ENCODE peak calls at places on chromosomes 1 and 21, in nine cellular contexts. E is foreskin fibroblast; I is fibroblast of the aortic adventitia; X is NB4; F is dorsolateral prefrontal cortex; B is GM06990; J is colonic mucosa; O is CD8-positive, alpha-beta T cell; C is kidney epithelial cell. W is an unnamed sample.

GRCh38 chr1:41390171-41390570 is 28.9 kb downstream of the FOXO6 start:
- DNase-seq in J (no peak), E (no peak), B (no peak), C (no peak), F (no peak), I (no peak), O (no peak), X (no peak), W (no peak)

GRCh38 chr1:106494646-106495045 is 561.8 kb upstream of the PRMT6 start:
- DNase-seq in X (no peak), J (no peak), E (no peak), B (no peak), C (no peak), O (no peak), I (no peak), F (no peak), W (no peak)

GRCh38 chr1:92858564-92859399 is 26.9 kb downstream of the RPL5 start:
- DNase-seq in F (no peak), X (peak; percentile 80), B (peak; percentile 48), E (peak; percentile 86), I (peak; percentile 91), J (peak; percentile 82), O (peak; percentile 43), C (peak; percentile 44), W (peak; percentile 74)

GRCh38 chr1:12163210-12163609 is 3.6 kb upstream of the TNFRSF1B start:
- DNase-seq in I (no peak), F (no peak), C (no peak), J (no peak), O (no peak), E (no peak), B (peak; percentile 46), X (no peak), W (no peak)

GRCh38 chr1:220454155-220454777 is 73.7 kb upstream of the MARK1 start:
- DNase-seq in F (no peak), I (no peak), E (no peak), C (no peak), B (no peak), J (no peak), X (no peak), O (no peak), W (no peak)

GRCh38 chr1:19639999-19640362 is 4.1 kb upstream of the NBL1 start:
- DNase-seq in J (peak; percentile 71), C (no peak), X (no peak), O (no peak), E (peak; percentile 73), B (no peak), I (no peak), F (no peak), W (no peak)

GRCh38 chr1:77832889-77833288 is 53.4 kb downstream of the MIGA1 start:
- DNase-seq in E (peak; percentile 93), F (no peak), I (peak; percentile 99), J (no peak), B (no peak), C (peak; percentile 59), O (no peak), X (no peak), W (peak; percentile 88)

GRCh38 chr1:18739956-18740355 is 109.3 kb downstream of the PAX7 start:
- DNase-seq in O (no peak), E (no peak), I (no peak), X (no peak), F (no peak), J (no peak), B (no peak), C (no peak), W (no peak)

GRCh38 chr1:109636201-109636952 is 16.7 kb downstream of the AMPD2 start:
- DNase-seq in F (no peak), X (peak; percentile 45), C (no peak), B (no peak), I (peak; percentile 75), J (no peak), O (no peak), E (peak; percentile 80), W (no peak)

GRCh38 chr1:41545996-41546938 is 61.8 kb upstream of the EDN2 start:
- DNase-seq in C (no peak), O (no peak), E (peak; percentile 52), J (no peak), F (no peak), B (no peak), I (peak; percentile 88), X (no peak), W (no peak)

GRCh38 chr1:207241164-207241934 is 80.1 kb upstream of the CD55 start:
- DNase-seq in O (no peak), F (no peak), X (no peak), I (peak; percentile 47), C (no peak), E (no peak), B (no peak), J (no peak), W (no peak)

GRCh38 chr1:7915826-7916225 is 24.8 kb downstream of the TNFRSF9 start:
- DNase-seq in C (no peak), J (no peak), F (no peak), B (no peak), O (peak; percentile 45), E (no peak), X (no peak), I (no peak), W (no peak)

GRCh38 chr1:230926182-230926581 is 52.5 kb downstream of the TTC13 start:
- DNase-seq in X (no peak), F (no peak), B (no peak), C (no peak), I (no peak), E (no peak), J (no peak), O (no peak), W (no peak)

GRCh38 chr1:222786107-222786506 is 28.7 kb upstream of the DISP1 start:
- DNase-seq in C (no peak), B (no peak), E (peak; percentile 51), F (no peak), I (peak; percentile 83), J (no peak), X (no peak), O (no peak), W (no peak)

GRCh38 chr1:981955-982558 is at the start of gene PERM1:
- DNase-seq in I (no peak), C (no peak), X (no peak), O (no peak), B (no peak), E (no peak), J (no peak), F (no peak), W (no peak)

GRCh38 chr21:42161401-42161956 is 57.5 kb upstream of the ABCG1 start:
- DNase-seq in X (peak; percentile 10), E (no peak), O (no peak), I (no peak), B (no peak), J (no peak), C (no peak), F (peak; percentile 32), W (no peak)

GRCh38 chr1:161420763-161421455 is 53.2 kb upstream of the CFAP126 start:
- DNase-seq in F (no peak), B (no peak), X (no peak), J (no peak), O (no peak), I (no peak), E (no peak), C (no peak), W (no peak)

DNA sequence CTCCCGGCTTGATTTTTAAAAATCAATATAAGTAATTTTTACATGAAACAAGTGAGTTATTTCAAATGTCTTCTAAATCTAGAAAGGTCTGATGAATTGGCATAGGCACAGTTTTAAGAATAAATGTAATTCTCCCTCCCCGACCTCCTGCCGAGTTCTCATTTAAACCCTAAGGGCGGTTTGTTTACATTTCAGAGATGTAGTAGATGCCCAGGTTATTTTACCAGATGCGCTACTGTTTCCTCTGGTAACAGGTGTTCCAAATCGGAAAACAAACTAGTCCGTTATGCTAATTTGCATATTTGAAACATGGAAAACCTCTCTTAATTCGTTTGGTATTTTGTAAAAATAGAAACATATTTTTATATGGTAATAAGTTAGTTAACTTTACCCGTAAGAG is 53.8 kb upstream of the CFAP126 start:
- DNase-seq in J (no peak), C (no peak), E (no peak), F (no peak), O (no peak), I (no peak), X (no peak), B (no peak), W (no peak)
- H3K4me3 ChIP-seq in J (no peak overlapping the region), C (no peak overlapping the region), E (no peak overlapping the region), F (peak overlapping the region; percentile 24), O (no peak overlapping the region), I (no peak overlapping the region), X (no peak overlapping the region), B (no peak overlapping the region), W (no peak overlapping the region)

GRCh38 chr1:102186541-102186940 is 189.8 kb upstream of the OLFM3 start:
- DNase-seq in C (no peak), I (no peak), O (no peak), J (no peak), E (no peak), B (no peak), X (no peak), F (no peak), W (no peak)

GRCh38 chr1:102190429-102190828 is 193.7 kb upstream of the OLFM3 start:
- DNase-seq in C (no peak), B (no peak), I (no peak), F (no peak), X (no peak), O (no peak), J (no peak), E (no peak), W (no peak)

DNA sequence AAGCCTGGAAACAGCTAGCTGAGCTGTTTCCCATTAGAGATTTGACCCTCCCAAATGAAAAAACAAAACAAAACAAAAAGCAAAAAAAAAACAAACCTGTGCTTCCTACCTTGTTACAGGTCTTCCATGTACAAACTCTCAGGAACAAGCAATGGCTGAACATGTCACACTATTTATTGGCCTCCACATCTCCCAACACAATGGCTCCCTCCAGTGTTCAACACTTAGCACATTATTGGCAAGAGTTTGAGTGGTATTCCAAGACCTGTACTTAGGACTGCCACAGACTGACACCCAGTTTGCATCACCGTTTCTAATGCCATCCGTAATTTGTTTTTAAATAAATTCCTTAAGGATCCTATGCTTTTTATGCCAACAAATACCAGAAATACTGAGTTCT is 195.0 kb upstream of the OLFM3 start:
- DNase-seq in O (no peak), B (no peak), C (peak; percentile 0), I (no peak), X (peak; percentile 49), E (no peak), F (no peak), J (peak; percentile 33), W (peak; percentile 5)
- TF ChIP-seq CTCF in O (no peak), B (peak; percentile 45), C (peak; percentile 43), I (no peak), X (peak; percentile 44), E (no peak), F (peak; percentile 27), J (peak; percentile 47), W (peak; percentile 34)

DNA sequence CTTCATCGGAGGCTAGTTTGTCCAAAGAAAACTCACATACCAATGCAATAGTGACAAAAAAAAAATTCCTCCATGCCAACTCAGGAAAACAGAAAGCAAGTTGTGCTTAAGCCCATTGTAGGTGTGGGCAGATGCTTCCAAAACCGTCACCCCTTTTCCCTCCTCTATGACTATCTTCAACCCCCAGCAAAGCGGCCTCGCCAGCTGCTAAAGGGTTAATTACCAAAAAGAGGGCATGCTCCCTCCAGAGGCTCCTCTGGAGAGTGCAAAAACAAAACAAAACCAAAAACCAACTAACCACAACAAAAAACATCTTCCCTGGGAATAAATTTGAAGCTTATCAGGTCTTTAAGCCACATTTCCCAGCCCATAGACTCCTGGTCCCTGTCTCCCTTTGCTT is 1.2 kb downstream of the LMOD1 start:
- DNase-seq in B (no peak), X (no peak), F (no peak), I (no peak), E (peak; percentile 40), O (no peak), C (no peak), J (no peak), W (no peak)
- H3K4me3 ChIP-seq in B (no peak overlapping the region), X (no peak overlapping the region), F (peak overlapping the region; percentile 60), I (peak overlapping the region; percentile 70), E (peak overlapping the region; percentile 79), O (no peak overlapping the region), C (no peak overlapping the region), J (peak overlapping the region; percentile 35), W (no peak overlapping the region)

GRCh38 chr1:228734881-228735801 is at the start of gene RHOU:
- DNase-seq in E (peak; percentile 81), C (no peak), I (peak; percentile 39), J (peak; percentile 76), X (peak; percentile 79), F (peak; percentile 81), B (peak; percentile 13), O (peak; percentile 67), W (no peak)
- TF ChIP-seq CTCF in E (no peak), C (peak; percentile 17), I (peak; percentile 38), J (peak; percentile 74), X (no peak), F (peak; percentile 92), B (no peak), O (peak; percentile 73), W (peak; percentile 11)